ENCODE peak calls at places on chromosome 4, in four cellular contexts. One of them, this sample, is unnamed.

GRCh38 chr4:109921384-109921808 is 8.7 kb downstream of the EGF start:
- DNase-seq in testis: no peak
- DNase-seq in psoas muscle: no peak
- DNase-seq in right atrium auricular region: no peak
- DNase-seq in this sample: no peak

GRCh38 chr4:158523990-158524545 is 2.4 kb downstream of the RXFP1 start:
- DNase-seq in psoas muscle: no peak
- DNase-seq in right atrium auricular region: no peak
- DNase-seq in testis: no peak
- DNase-seq in this sample: no peak

GRCh38 chr4:158811704-158812103 is 42.9 kb downstream of the FNIP2 start:
- DNase-seq in psoas muscle: no peak
- DNase-seq in right atrium auricular region: no peak
- DNase-seq in testis: no peak
- DNase-seq in this sample: no peak

GRCh38 chr4:113049421-113050355 is at the start of gene ANK2:
- DNase-seq in psoas muscle: no peak
- DNase-seq in testis: no peak
- DNase-seq in right atrium auricular region: no peak
- DNase-seq in this sample: peak; percentile 61

GRCh38 chr4:145012841-145013240 is 85.2 kb downstream of the ANAPC10 start:
- DNase-seq in testis: no peak
- DNase-seq in right atrium auricular region: no peak
- DNase-seq in psoas muscle: no peak
- DNase-seq in this sample: no peak

GRCh38 chr4:1983053-1983845 is 25.5 kb downstream of the NELFA start:
- DNase-seq in psoas muscle: no peak
- DNase-seq in testis: no peak
- DNase-seq in right atrium auricular region: no peak
- DNase-seq in this sample: no peak

GRCh38 chr4:125951275-125951887 is 636.6 kb downstream of the FAT4 start:
- DNase-seq in testis: no peak
- DNase-seq in psoas muscle: no peak
- DNase-seq in right atrium auricular region: no peak
- DNase-seq in this sample: no peak

GRCh38 chr4:112897548-112897947 is 151.9 kb upstream of the ANK2 start:
- DNase-seq in testis: no peak
- DNase-seq in psoas muscle: no peak
- DNase-seq in right atrium auricular region: no peak
- DNase-seq in this sample: no peak

GRCh38 chr4:1195109-1195671 is 22.8 kb upstream of the SPON2 start:
- DNase-seq in psoas muscle: peak; percentile 22
- DNase-seq in right atrium auricular region: peak; percentile 57
- DNase-seq in testis: no peak
- DNase-seq in this sample: no peak

GRCh38 chr4:69888336-69888735 is 28.4 kb upstream of the SULT1E1 start:
- DNase-seq in psoas muscle: no peak
- DNase-seq in testis: no peak
- DNase-seq in right atrium auricular region: no peak
- DNase-seq in this sample: no peak

GRCh38 chr4:39406763-39407583 is at the start of gene KLB:
- DNase-seq in psoas muscle: no peak
- DNase-seq in testis: no peak
- DNase-seq in right atrium auricular region: no peak
- DNase-seq in this sample: no peak
- H3K27ac ChIP-seq in psoas muscle: no peak within 1 kb of the TSS
- H3K27ac ChIP-seq in testis: no peak within 1 kb of the TSS
- H3K27ac ChIP-seq in right atrium auricular region: no peak within 1 kb of the TSS
- H3K27ac ChIP-seq in this sample: no peak within 1 kb of the TSS

GRCh38 chr4:182188622-182189021 is 54.6 kb upstream of the TENM3 start:
- DNase-seq in right atrium auricular region: no peak
- DNase-seq in testis: no peak
- DNase-seq in psoas muscle: no peak
- DNase-seq in this sample: no peak

GRCh38 chr4:182190306-182190705 is 52.9 kb upstream of the TENM3 start:
- DNase-seq in testis: no peak
- DNase-seq in right atrium auricular region: no peak
- DNase-seq in psoas muscle: no peak
- DNase-seq in this sample: no peak

GRCh38 chr4:182185491-182185890 is 57.7 kb upstream of the TENM3 start:
- DNase-seq in testis: no peak
- DNase-seq in psoas muscle: no peak
- DNase-seq in right atrium auricular region: no peak
- DNase-seq in this sample: no peak

GRCh38 chr4:182192511-182193181 is 50.6 kb upstream of the TENM3 start:
- DNase-seq in right atrium auricular region: no peak
- DNase-seq in psoas muscle: no peak
- DNase-seq in testis: no peak
- DNase-seq in this sample: no peak

GRCh38 chr4:182189107-182189878 is 53.9 kb upstream of the TENM3 start:
- DNase-seq in right atrium auricular region: no peak
- DNase-seq in testis: no peak
- DNase-seq in psoas muscle: peak; percentile 30
- DNase-seq in this sample: no peak
- H3K27ac ChIP-seq in right atrium auricular region: no peak overlapping the region
- H3K27ac ChIP-seq in testis: no peak overlapping the region
- H3K27ac ChIP-seq in psoas muscle: no peak overlapping the region
- H3K27ac ChIP-seq in this sample: no peak overlapping the region

GRCh38 chr4:4456816-4457578 is 70.1 kb downstream of the NSG1 start:
- DNase-seq in psoas muscle: no peak
- DNase-seq in testis: no peak
- DNase-seq in right atrium auricular region: no peak
- DNase-seq in this sample: no peak
- H3K27ac ChIP-seq in psoas muscle: no peak overlapping the region
- H3K27ac ChIP-seq in testis: no peak overlapping the region
- H3K27ac ChIP-seq in right atrium auricular region: no peak overlapping the region
- H3K27ac ChIP-seq in this sample: no peak overlapping the region

DNA sequence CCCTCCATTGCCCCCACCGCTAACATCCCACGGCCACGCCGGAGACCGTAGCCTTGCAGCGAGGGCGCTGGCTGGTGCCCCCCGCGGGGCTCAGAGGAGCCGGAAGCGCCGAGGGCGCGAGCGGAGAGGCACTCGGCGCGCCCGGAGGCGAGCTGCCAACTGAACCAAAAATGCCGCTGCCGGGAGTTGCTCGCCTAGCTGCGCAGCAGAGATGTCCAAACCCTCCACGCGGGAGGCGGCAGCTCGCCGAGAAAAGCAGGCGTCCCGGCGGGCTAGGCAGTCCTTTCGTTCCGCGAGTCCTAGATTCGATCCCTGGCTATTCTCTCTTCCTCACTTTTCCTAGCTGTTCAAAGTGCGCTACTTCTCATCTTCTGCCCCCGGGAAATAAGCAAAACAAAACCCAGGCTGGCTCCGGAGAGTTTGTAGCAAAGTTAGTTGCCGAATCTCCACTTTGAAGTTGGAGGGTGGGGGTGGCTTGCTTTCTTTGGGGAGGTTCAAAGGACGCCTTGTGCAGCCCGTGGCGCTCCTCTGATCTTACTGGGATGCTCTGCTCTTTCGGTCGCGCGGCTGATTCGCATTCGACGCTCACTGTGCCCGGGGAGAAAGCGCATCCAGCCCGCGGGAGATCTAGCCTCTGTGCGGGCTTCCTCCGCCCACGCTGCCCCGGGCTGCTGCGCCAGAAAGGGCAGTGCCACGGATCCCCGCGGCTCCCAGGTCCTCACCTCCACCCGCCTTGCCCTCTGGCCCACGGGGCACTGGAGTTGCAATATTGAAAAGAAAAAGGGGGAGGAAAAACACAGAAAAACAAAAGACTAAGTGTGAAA is 677 bp downstream of the NKX6-1 start:
- DNase-seq in psoas muscle: peak; percentile 34
- DNase-seq in right atrium auricular region: no peak
- DNase-seq in testis: no peak
- DNase-seq in this sample: no peak
- H3K27ac ChIP-seq in psoas muscle: no peak overlapping the region
- H3K27ac ChIP-seq in right atrium auricular region: no peak overlapping the region
- H3K27ac ChIP-seq in testis: no peak overlapping the region
- H3K27ac ChIP-seq in this sample: no peak overlapping the region

DNA sequence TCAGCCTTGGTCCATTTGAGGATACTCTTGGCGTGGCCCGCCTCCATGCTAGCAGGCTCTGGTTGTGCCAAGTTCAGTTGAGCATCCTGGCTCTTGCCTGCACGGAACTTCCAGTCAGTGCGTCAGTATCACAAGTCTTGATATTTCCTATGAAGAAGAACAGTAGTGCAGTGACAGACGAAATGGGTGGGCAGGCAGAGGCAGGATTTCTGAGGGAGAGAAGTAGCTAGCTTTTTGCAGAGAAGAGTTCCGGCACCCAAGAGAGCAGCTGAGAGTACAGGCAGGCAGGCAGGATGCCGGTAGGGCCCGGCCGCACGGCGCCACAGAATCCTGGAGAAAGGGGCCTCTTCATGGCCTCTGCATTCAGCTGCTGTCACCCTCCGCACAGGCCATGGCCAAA is 56.1 kb upstream of the MSANTD1 start:
- DNase-seq in testis: no peak
- DNase-seq in right atrium auricular region: no peak
- DNase-seq in psoas muscle: no peak
- DNase-seq in this sample: no peak
- H3K27ac ChIP-seq in testis: no peak overlapping the region
- H3K27ac ChIP-seq in right atrium auricular region: no peak overlapping the region
- H3K27ac ChIP-seq in psoas muscle: no peak overlapping the region
- H3K27ac ChIP-seq in this sample: no peak overlapping the region

DNA sequence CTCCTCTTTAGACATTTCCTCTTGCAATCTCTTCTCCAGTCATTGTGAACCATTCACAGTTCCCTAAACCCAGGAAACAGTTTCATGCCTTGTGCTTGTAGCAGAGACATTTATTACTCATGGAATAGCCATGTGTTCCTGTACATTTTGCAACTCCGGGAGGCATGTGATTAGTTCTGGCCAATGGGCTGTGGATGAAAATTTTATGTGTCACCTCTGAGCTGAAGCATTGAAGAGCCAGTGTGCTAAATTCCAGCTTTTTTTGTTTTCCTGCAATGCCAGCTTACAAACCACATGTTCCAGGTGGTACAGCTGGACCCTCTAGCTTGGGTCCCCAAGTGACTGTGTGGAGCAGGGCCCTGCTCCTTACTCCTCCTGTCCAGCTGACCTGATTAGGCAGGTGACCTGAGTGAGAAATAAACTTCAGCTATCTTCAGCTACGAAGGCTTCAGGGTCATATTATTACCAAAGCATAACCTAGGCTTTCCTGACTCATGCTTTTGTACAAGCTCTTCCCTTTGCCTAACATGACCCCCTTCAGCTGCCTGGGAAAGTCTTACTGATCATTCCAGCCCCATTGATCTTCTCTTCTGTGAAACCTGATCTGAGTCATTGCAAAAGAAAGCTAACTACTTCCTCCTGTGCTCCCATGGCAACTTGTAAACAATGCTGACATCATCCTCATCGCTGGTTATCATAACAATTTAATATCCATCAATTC is 200.4 kb downstream of the PTTG2 start:
- DNase-seq in testis: no peak
- DNase-seq in right atrium auricular region: peak; percentile 72
- DNase-seq in psoas muscle: peak; percentile 25
- DNase-seq in this sample: no peak
- H3K27ac ChIP-seq in testis: no peak overlapping the region
- H3K27ac ChIP-seq in right atrium auricular region: peak overlapping the region; percentile 30
- H3K27ac ChIP-seq in psoas muscle: no peak overlapping the region
- H3K27ac ChIP-seq in this sample: no peak overlapping the region

GRCh38 chr4:20318011-20318898 is 66.5 kb downstream of the SLIT2 start:
- DNase-seq in psoas muscle: no peak
- DNase-seq in testis: no peak
- DNase-seq in right atrium auricular region: no peak
- DNase-seq in this sample: no peak
- H3K27ac ChIP-seq in psoas muscle: no peak overlapping the region
- H3K27ac ChIP-seq in testis: no peak overlapping the region
- H3K27ac ChIP-seq in right atrium auricular region: no peak overlapping the region
- H3K27ac ChIP-seq in this sample: no peak overlapping the region

GRCh38 chr4:153483432-153484418 is 17.6 kb downstream of the TMEM131L start:
- DNase-seq in psoas muscle: no peak
- DNase-seq in right atrium auricular region: no peak
- DNase-seq in testis: no peak
- DNase-seq in this sample: no peak

GRCh38 chr4:153479118-153479517 is 13.0 kb downstream of the TMEM131L start:
- DNase-seq in right atrium auricular region: no peak
- DNase-seq in testis: no peak
- DNase-seq in psoas muscle: no peak
- DNase-seq in this sample: no peak

GRCh38 chr4:153476829-153477574 is 10.8 kb downstream of the TMEM131L start:
- DNase-seq in right atrium auricular region: no peak
- DNase-seq in testis: no peak
- DNase-seq in psoas muscle: no peak
- DNase-seq in this sample: no peak

GRCh38 chr4:153481474-153481873 is 15.3 kb downstream of the TMEM131L start:
- DNase-seq in right atrium auricular region: no peak
- DNase-seq in testis: no peak
- DNase-seq in psoas muscle: no peak
- DNase-seq in this sample: no peak

GRCh38 chr4:153480704-153481103 is 14.5 kb downstream of the TMEM131L start:
- DNase-seq in right atrium auricular region: no peak
- DNase-seq in psoas muscle: no peak
- DNase-seq in testis: no peak
- DNase-seq in this sample: no peak
- H3K27ac ChIP-seq in right atrium auricular region: no peak overlapping the region
- H3K27ac ChIP-seq in psoas muscle: peak overlapping the region; percentile 82
- H3K27ac ChIP-seq in testis: no peak overlapping the region
- H3K27ac ChIP-seq in this sample: no peak overlapping the region

GRCh38 chr4:6926681-6927478 is 17.3 kb downstream of the TBC1D14 start:
- DNase-seq in right atrium auricular region: no peak
- DNase-seq in testis: peak; percentile 64
- DNase-seq in psoas muscle: peak; percentile 61
- DNase-seq in this sample: no peak

GRCh38 chr4:6924361-6924779 is 14.7 kb downstream of the TBC1D14 start:
- DNase-seq in testis: no peak
- DNase-seq in psoas muscle: peak; percentile 66
- DNase-seq in right atrium auricular region: no peak
- DNase-seq in this sample: no peak

GRCh38 chr4:6925357-6925836 is 15.8 kb downstream of the TBC1D14 start:
- DNase-seq in psoas muscle: peak; percentile 48
- DNase-seq in testis: peak; percentile 44
- DNase-seq in right atrium auricular region: peak; percentile 75
- DNase-seq in this sample: no peak

GRCh38 chr4:6928067-6928466 is 18.4 kb downstream of the TBC1D14 start:
- DNase-seq in right atrium auricular region: no peak
- DNase-seq in psoas muscle: no peak
- DNase-seq in testis: no peak
- DNase-seq in this sample: no peak

DNA sequence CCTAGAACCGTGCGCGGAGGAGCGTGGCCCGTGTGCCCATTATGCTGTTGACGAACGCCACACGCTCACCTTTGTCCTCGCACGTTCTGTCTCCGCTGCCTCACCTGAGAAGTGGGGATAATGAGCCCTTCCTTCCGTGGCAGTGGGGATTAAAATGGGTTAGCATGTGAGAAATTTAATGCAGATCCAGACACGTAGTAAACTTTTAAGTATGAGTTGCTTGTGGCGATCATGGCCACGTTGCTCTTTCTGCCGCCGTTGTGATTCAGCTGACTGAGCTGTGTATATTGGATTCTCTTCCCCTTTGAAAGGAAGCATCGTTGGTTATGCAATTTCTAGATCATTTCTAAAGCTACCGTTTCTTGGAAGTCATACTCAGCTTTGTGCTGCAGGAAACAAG is 16.5 kb downstream of the TBC1D14 start:
- DNase-seq in testis: no peak
- DNase-seq in right atrium auricular region: no peak
- DNase-seq in psoas muscle: no peak
- DNase-seq in this sample: no peak
- H3K27ac ChIP-seq in testis: no peak overlapping the region
- H3K27ac ChIP-seq in right atrium auricular region: peak overlapping the region; percentile 35
- H3K27ac ChIP-seq in psoas muscle: no peak overlapping the region
- H3K27ac ChIP-seq in this sample: no peak overlapping the region